ENCODE peak calls at places on chromosomes 3 and 15, in five cellular contexts. Z is central memory CD4-positive, alpha-beta T cell; G is iPS-NIHi11; A is stimulated activated CD4-positive, alpha-beta T cell treated with anti-CD3 and anti-CD28 coated beads, Interleukin-12 subunit alpha, Interleukin-12 subunit beta, amount 100 ng/mL, for 4 hours; E is amniotic epithelial cell. S is an unnamed sample.

GRCh38 chr3:23776352-23776891 is 29.3 kb upstream of the UBE2E1 start:
- DNase-seq in Z (no peak), G (no peak), A (no peak), E (peak), S (no peak)

GRCh38 chr15:97978408-97979130 is 18.1 kb downstream of the ARRDC4 start:
- DNase-seq in Z (no peak), G (no peak), A (no peak), E (peak), S (no peak)

GRCh38 chr3:94258851-94259250 is 196.0 kb downstream of the NSUN3 start:
- DNase-seq in Z (no peak), G (no peak), A (no peak), E (no peak), S (no peak)

GRCh38 chr15:68676011-68676605 is 97.3 kb downstream of the CORO2B start:
- DNase-seq in Z (no peak), G (no peak), A (no peak), E (peak), S (no peak)

GRCh38 chr3:31170932-31171670 is 276.6 kb upstream of the GADL1 start:
- DNase-seq in Z (no peak), G (no peak), A (no peak), E (peak), S (no peak)

GRCh38 chr3:129001817-129002572 is 891 bp downstream of the EFCC1 start:
- DNase-seq in Z (no peak), G (peak), A (peak), E (no peak), S (peak)

GRCh38 chr15:76181705-76182107 is 121.9 kb downstream of the TMEM266 start:
- DNase-seq in Z (no peak), G (no peak), A (no peak), E (no peak), S (peak)

GRCh38 chr3:133943639-133944131 is 48.0 kb upstream of the RAB6B start:
- DNase-seq in Z (no peak), G (no peak), A (no peak), E (peak), S (no peak)

GRCh38 chr15:44132057-44132456 is 63.0 kb downstream of the FRMD5 start:
- DNase-seq in Z (no peak), G (no peak), A (no peak), E (no peak), S (no peak)

GRCh38 chr15:90086868-90087268 is 15.4 kb downstream of the IDH2 start:
- DNase-seq in Z (peak), G (peak), A (peak), E (peak), S (peak)

S was measured in CD4-positive, CD25-positive, alpha-beta regulatory T cell.